ENCODE peak calls at places on chromosome 22, in nine cellular contexts. A is SJSA1; O is iPS-NIHi11; L is brain microvascular endothelial cell; Q is mucosa of descending colon; C is stimulated activated CD4-positive, alpha-beta T cell treated with anti-CD3 and anti-CD28 coated beads, Interleukin-4, amount 100 ng/mL, for 24 hours; P is RWPE2; Z is sigmoid colon; N is fibroblast of gingiva. R is an unnamed sample.

GRCh38 chr22:45268167-45268957 is 16.4 kb upstream of the UPK3A start:
- DNase-seq in Z (no peak), N (no peak), P (no peak), O (peak), Q (peak), L (no peak), A (no peak), C (no peak), R (no peak)

GRCh38 chr22:46110215-46110614 is 40.1 kb upstream of the PPARA start:
- DNase-seq in Q (no peak), O (peak), C (no peak), A (no peak), N (peak), L (peak), Z (peak), P (no peak), R (no peak)

GRCh38 chr22:49959782-49960158 is 802 bp upstream of the PIM3 start:
- DNase-seq in L (no peak), Z (peak), C (no peak), A (no peak), O (peak), N (no peak), Q (peak), P (no peak), R (no peak)

GRCh38 chr22:21762712-21763581 is 27.4 kb upstream of the YPEL1 start:
- DNase-seq in N (no peak), A (no peak), P (no peak), C (peak), Q (no peak), O (no peak), L (no peak), Z (no peak), R (no peak)

GRCh38 chr22:27913162-27913741 is 5.8 kb downstream of the PITPNB start:
- DNase-seq in A (no peak), Z (no peak), Q (no peak), L (peak), N (no peak), P (no peak), O (no peak), C (no peak), R (no peak)

GRCh38 chr22:17589810-17590375 is 26.6 kb downstream of the SLC25A18 start:
- DNase-seq in L (no peak), N (no peak), Z (no peak), P (no peak), Q (peak), C (no peak), O (no peak), A (no peak), R (no peak)

GRCh38 chr22:27842236-27842993 is 40.9 kb upstream of the MN1 start:
- DNase-seq in P (no peak), O (no peak), L (no peak), Q (no peak), A (no peak), N (no peak), Z (peak), C (no peak), R (no peak)

GRCh38 chr22:50683994-50684371 is 11.4 kb downstream of the SHANK3 start:
- DNase-seq in P (peak), O (peak), C (no peak), Z (no peak), Q (no peak), A (no peak), N (no peak), L (no peak), R (no peak)

GRCh38 chr22:50504245-50505211 is 3.0 kb downstream of the LMF2 start:
- DNase-seq in O (no peak), C (no peak), N (no peak), P (peak), L (no peak), A (no peak), Q (peak), Z (no peak), R (no peak)

GRCh38 chr22:36885474-36885873 is 24.7 kb downstream of the NCF4 start:
- DNase-seq in O (no peak), L (no peak), Z (no peak), Q (no peak), A (no peak), P (no peak), C (no peak), N (no peak), R (no peak)

GRCh38 chr22:23256986-23257888 is 76.9 kb downstream of the BCR start:
- DNase-seq in A (no peak), C (no peak), P (no peak), N (peak), O (no peak), Q (peak), L (no peak), Z (peak), R (no peak)

GRCh38 chr22:20637740-20638139 is 130.3 kb downstream of the MED15 start:
- DNase-seq in Z (no peak), P (no peak), N (no peak), O (no peak), L (no peak), C (no peak), A (no peak), Q (no peak), R (no peak)

GRCh38 chr22:37502342-37503182 is 16.4 kb upstream of the MFNG start:
- DNase-seq in P (peak), Z (no peak), O (no peak), L (no peak), N (no peak), Q (peak), A (no peak), C (no peak), R (no peak)

GRCh38 chr22:32897400-32897799 is 95.9 kb downstream of the TIMP3 start:
- DNase-seq in L (peak), A (peak), Q (no peak), Z (no peak), C (no peak), P (no peak), O (no peak), N (no peak), R (no peak)

GRCh38 chr22:27668828-27669797 is 132.4 kb downstream of the MN1 start:
- DNase-seq in Q (peak), Z (no peak), A (peak), C (no peak), P (peak), O (no peak), N (no peak), L (peak), R (peak)

GRCh38 chr22:29636751-29637150 is 33.3 kb downstream of the NF2 start:
- DNase-seq in A (no peak), Z (no peak), N (no peak), Q (no peak), C (no peak), P (no peak), L (no peak), O (no peak), R (no peak)

GRCh38 chr22:38415046-38415445 is 40.0 kb downstream of the KCNJ4 start:
- DNase-seq in N (no peak), Z (peak), A (no peak), Q (peak), O (peak), P (peak), L (no peak), C (no peak), R (no peak)

GRCh38 chr22:35551549-35552177 is 11.0 kb downstream of the RASD2 start:
- DNase-seq in C (no peak), Q (no peak), O (no peak), L (no peak), A (no peak), N (no peak), Z (no peak), P (no peak), R (no peak)

GRCh38 chr22:21779444-21779843 is 43.9 kb upstream of the YPEL1 start:
- DNase-seq in A (no peak), Q (no peak), P (no peak), L (no peak), O (no peak), N (no peak), Z (no peak), C (no peak), R (no peak)

R was measured in HS-27A.